ENCODE peak calls at places on chromosomes 4 and X, in six cellular contexts. R, M, Q, T, C and N are unnamed samples.

GRCh38 chr4:52098618-52099017 is 47.5 kb downstream of the SPATA18 start:
- DNase-seq in T (no peak), Q (no peak), M (no peak), C (no peak), R (no peak), N (no peak)

GRCh38 chrX:9614016-9614415 is 149.2 kb downstream of the TBL1X start:
- DNase-seq in R (peak), Q (no peak), T (no peak), C (peak), M (peak), N (no peak)

GRCh38 chr4:71396382-71396781 is 57.6 kb downstream of the SLC4A4 start:
- DNase-seq in M (no peak), T (no peak), C (peak), R (peak), Q (no peak), N (no peak)

GRCh38 chrX:137915466-137915865 is 349.5 kb downstream of the ZIC3 start:
- DNase-seq in C (no peak), R (no peak), Q (no peak), M (no peak), T (no peak), N (no peak)

GRCh38 chr4:73901031-73901430 is 31.8 kb downstream of the CXCL1 start:
- DNase-seq in T (no peak), M (no peak), Q (no peak), R (peak), C (no peak), N (no peak)

GRCh38 chrX:24168807-24169206 is 19.3 kb downstream of the ZFX start:
- DNase-seq in M (no peak), R (no peak), Q (no peak), C (no peak), T (no peak), N (no peak)

GRCh38 chr4:109562457-109563237 is 2.6 kb downstream of the MCUB start:
- DNase-seq in Q (no peak), M (no peak), R (no peak), T (no peak), C (no peak), N (no peak)

GRCh38 chr4:176259330-176260090 is 9.5 kb downstream of the ASB5 start:
- DNase-seq in Q (no peak), R (peak), T (no peak), C (peak), M (no peak), N (no peak)